ENCODE peak calls at places on chromosomes 7 and 10, in ten cellular contexts. One of them, this sample, is unnamed.

GRCh38 chr7:96596120-96596826 is 113.4 kb downstream of the SEM1 start:
- DNase-seq in AG10803: peak
- DNase-seq in globus pallidus: no peak
- DNase-seq in ELR: peak
- DNase-seq in heart right ventricle: no peak
- DNase-seq in left ventricle myocardium superior: no peak
- DNase-seq in T-helper 17 cell: no peak
- DNase-seq in mucosa of descending colon: no peak
- DNase-seq in Right ventricle myocardium inferior: no peak
- DNase-seq in effector memory CD4-positive, alpha-beta T cell: no peak
- DNase-seq in this sample: peak

GRCh38 chr10:82558208-82558607 is 683.2 kb downstream of the NRG3 start:
- DNase-seq in ELR: peak
- DNase-seq in T-helper 17 cell: no peak
- DNase-seq in effector memory CD4-positive, alpha-beta T cell: no peak
- DNase-seq in mucosa of descending colon: no peak
- DNase-seq in AG10803: no peak
- DNase-seq in left ventricle myocardium superior: no peak
- DNase-seq in globus pallidus: no peak
- DNase-seq in heart right ventricle: no peak
- DNase-seq in Right ventricle myocardium inferior: no peak
- DNase-seq in this sample: no peak

GRCh38 chr7:119945822-119946221 is 327.2 kb upstream of the KCND2 start:
- DNase-seq in Right ventricle myocardium inferior: no peak
- DNase-seq in globus pallidus: no peak
- DNase-seq in left ventricle myocardium superior: no peak
- DNase-seq in effector memory CD4-positive, alpha-beta T cell: no peak
- DNase-seq in AG10803: no peak
- DNase-seq in T-helper 17 cell: no peak
- DNase-seq in heart right ventricle: no peak
- DNase-seq in ELR: no peak
- DNase-seq in mucosa of descending colon: no peak
- DNase-seq in this sample: no peak

GRCh38 chr7:30459591-30460245 is 18.9 kb downstream of the NOD1 start:
- DNase-seq in Right ventricle myocardium inferior: no peak
- DNase-seq in effector memory CD4-positive, alpha-beta T cell: no peak
- DNase-seq in ELR: peak
- DNase-seq in heart right ventricle: no peak
- DNase-seq in mucosa of descending colon: peak
- DNase-seq in T-helper 17 cell: no peak
- DNase-seq in AG10803: peak
- DNase-seq in left ventricle myocardium superior: peak
- DNase-seq in globus pallidus: no peak
- DNase-seq in this sample: no peak

GRCh38 chr7:112665709-112666108 is 124.5 kb downstream of the TMEM168 start:
- DNase-seq in effector memory CD4-positive, alpha-beta T cell: no peak
- DNase-seq in ELR: peak
- DNase-seq in mucosa of descending colon: peak
- DNase-seq in Right ventricle myocardium inferior: no peak
- DNase-seq in AG10803: peak
- DNase-seq in heart right ventricle: no peak
- DNase-seq in left ventricle myocardium superior: no peak
- DNase-seq in T-helper 17 cell: no peak
- DNase-seq in globus pallidus: no peak
- DNase-seq in this sample: no peak

GRCh38 chr7:25964483-25964961 is 187.5 kb upstream of the NFE2L3 start:
- DNase-seq in mucosa of descending colon: no peak
- DNase-seq in Right ventricle myocardium inferior: no peak
- DNase-seq in left ventricle myocardium superior: no peak
- DNase-seq in heart right ventricle: no peak
- DNase-seq in globus pallidus: no peak
- DNase-seq in ELR: no peak
- DNase-seq in AG10803: no peak
- DNase-seq in effector memory CD4-positive, alpha-beta T cell: no peak
- DNase-seq in T-helper 17 cell: no peak
- DNase-seq in this sample: no peak

GRCh38 chr7:143878884-143879283 is 23.1 kb downstream of the TCAF1 start:
- DNase-seq in left ventricle myocardium superior: no peak
- DNase-seq in mucosa of descending colon: no peak
- DNase-seq in globus pallidus: no peak
- DNase-seq in ELR: no peak
- DNase-seq in T-helper 17 cell: no peak
- DNase-seq in AG10803: no peak
- DNase-seq in Right ventricle myocardium inferior: no peak
- DNase-seq in effector memory CD4-positive, alpha-beta T cell: no peak
- DNase-seq in heart right ventricle: no peak
- DNase-seq in this sample: no peak

GRCh38 chr10:28411648-28412047 is 108.8 kb upstream of the MPP7 start:
- DNase-seq in heart right ventricle: no peak
- DNase-seq in AG10803: no peak
- DNase-seq in T-helper 17 cell: no peak
- DNase-seq in ELR: no peak
- DNase-seq in Right ventricle myocardium inferior: no peak
- DNase-seq in globus pallidus: no peak
- DNase-seq in mucosa of descending colon: no peak
- DNase-seq in left ventricle myocardium superior: no peak
- DNase-seq in effector memory CD4-positive, alpha-beta T cell: no peak
- DNase-seq in this sample: no peak

GRCh38 chr7:136874393-136875032 is 6.1 kb downstream of the CHRM2 start:
- DNase-seq in Right ventricle myocardium inferior: no peak
- DNase-seq in left ventricle myocardium superior: no peak
- DNase-seq in T-helper 17 cell: no peak
- DNase-seq in AG10803: peak
- DNase-seq in mucosa of descending colon: no peak
- DNase-seq in ELR: peak
- DNase-seq in globus pallidus: peak
- DNase-seq in effector memory CD4-positive, alpha-beta T cell: no peak
- DNase-seq in heart right ventricle: no peak
- DNase-seq in this sample: peak

GRCh38 chr10:71371750-71372166 is 25.0 kb upstream of the CDH23 start:
- DNase-seq in mucosa of descending colon: no peak
- DNase-seq in ELR: no peak
- DNase-seq in globus pallidus: peak
- DNase-seq in effector memory CD4-positive, alpha-beta T cell: no peak
- DNase-seq in Right ventricle myocardium inferior: no peak
- DNase-seq in left ventricle myocardium superior: no peak
- DNase-seq in AG10803: no peak
- DNase-seq in T-helper 17 cell: no peak
- DNase-seq in heart right ventricle: no peak
- DNase-seq in this sample: no peak

GRCh38 chr7:141976524-141977245 is 3.1 kb upstream of the TAS2R38 start:
- DNase-seq in AG10803: no peak
- DNase-seq in globus pallidus: no peak
- DNase-seq in Right ventricle myocardium inferior: no peak
- DNase-seq in mucosa of descending colon: no peak
- DNase-seq in left ventricle myocardium superior: no peak
- DNase-seq in heart right ventricle: no peak
- DNase-seq in ELR: no peak
- DNase-seq in T-helper 17 cell: no peak
- DNase-seq in effector memory CD4-positive, alpha-beta T cell: no peak
- DNase-seq in this sample: no peak